ENCODE peak calls at places on chromosomes 16 and 17, in nine cellular contexts. One of them, this sample, is unnamed.
A peak's percentile ranks its signal among the peaks of the same experiment; 100 is the strongest.

GRCh38 chr17:48637323-48638260 is 11.4 kb upstream of the HOXB9 start:
- DNase-seq in esophagus squamous epithelium: no peak
- DNase-seq in ovary: no peak
- DNase-seq in NB4: no peak
- DNase-seq in K562: no peak
- DNase-seq in testis: no peak
- DNase-seq in stomach: no peak
- DNase-seq in gastrocnemius medialis: no peak
- DNase-seq in IMR-90: peak; percentile 85
- DNase-seq in this sample: peak; percentile 95

GRCh38 chr17:29590261-29590978 is 972 bp upstream of the GIT1 start:
- DNase-seq in esophagus squamous epithelium: no peak
- DNase-seq in ovary: peak; percentile 60
- DNase-seq in NB4: peak; percentile 56
- DNase-seq in K562: no peak
- DNase-seq in testis: no peak
- DNase-seq in stomach: no peak
- DNase-seq in gastrocnemius medialis: no peak
- DNase-seq in IMR-90: peak; percentile 58
- DNase-seq in this sample: peak; percentile 42

GRCh38 chr17:1462164-1463112 is 6.4 kb upstream of the CRK start:
- DNase-seq in esophagus squamous epithelium: no peak
- DNase-seq in ovary: no peak
- DNase-seq in NB4: no peak
- DNase-seq in K562: no peak
- DNase-seq in testis: no peak
- DNase-seq in stomach: peak; percentile 34
- DNase-seq in gastrocnemius medialis: peak; percentile 59
- DNase-seq in IMR-90: no peak
- DNase-seq in this sample: no peak

GRCh38 chr17:54754560-54754959 is 146.1 kb upstream of the TOM1L1 start:
- DNase-seq in esophagus squamous epithelium: no peak
- DNase-seq in ovary: no peak
- DNase-seq in NB4: peak; percentile 48
- DNase-seq in K562: peak; percentile 35
- DNase-seq in testis: peak; percentile 17
- DNase-seq in stomach: no peak
- DNase-seq in gastrocnemius medialis: no peak
- DNase-seq in IMR-90: no peak
- DNase-seq in this sample: peak; percentile 12

GRCh38 chr17:58271532-58271931 is 9.2 kb downstream of the MPO start:
- DNase-seq in esophagus squamous epithelium: no peak
- DNase-seq in ovary: no peak
- DNase-seq in NB4: no peak
- DNase-seq in K562: no peak
- DNase-seq in testis: no peak
- DNase-seq in stomach: no peak
- DNase-seq in gastrocnemius medialis: no peak
- DNase-seq in IMR-90: no peak
- DNase-seq in this sample: no peak

GRCh38 chr16:8679156-8679555 is 4.7 kb downstream of the ABAT start:
- DNase-seq in esophagus squamous epithelium: no peak
- DNase-seq in ovary: no peak
- DNase-seq in NB4: no peak
- DNase-seq in K562: no peak
- DNase-seq in testis: no peak
- DNase-seq in stomach: no peak
- DNase-seq in gastrocnemius medialis: no peak
- DNase-seq in IMR-90: no peak
- DNase-seq in this sample: no peak

GRCh38 chr16:78140818-78141466 is 41.5 kb downstream of the WWOX start:
- DNase-seq in esophagus squamous epithelium: no peak
- DNase-seq in ovary: no peak
- DNase-seq in NB4: no peak
- DNase-seq in K562: no peak
- DNase-seq in testis: no peak
- DNase-seq in stomach: no peak
- DNase-seq in gastrocnemius medialis: no peak
- DNase-seq in IMR-90: no peak
- DNase-seq in this sample: no peak

GRCh38 chr17:75826561-75827290 is 17.5 kb downstream of the UNC13D start:
- DNase-seq in esophagus squamous epithelium: no peak
- DNase-seq in ovary: no peak
- DNase-seq in NB4: peak; percentile 44
- DNase-seq in K562: no peak
- DNase-seq in testis: no peak
- DNase-seq in stomach: no peak
- DNase-seq in gastrocnemius medialis: no peak
- DNase-seq in IMR-90: no peak
- DNase-seq in this sample: no peak

GRCh38 chr16:84992700-84993075 is 18.6 kb downstream of the ZDHHC7 start:
- DNase-seq in esophagus squamous epithelium: no peak
- DNase-seq in ovary: no peak
- DNase-seq in NB4: no peak
- DNase-seq in K562: no peak
- DNase-seq in testis: no peak
- DNase-seq in stomach: no peak
- DNase-seq in gastrocnemius medialis: no peak
- DNase-seq in IMR-90: no peak
- DNase-seq in this sample: no peak

GRCh38 chr16:10684541-10685151 is 10.1 kb downstream of the TEKT5 start:
- DNase-seq in esophagus squamous epithelium: no peak
- DNase-seq in ovary: no peak
- DNase-seq in NB4: no peak
- DNase-seq in K562: no peak
- DNase-seq in testis: no peak
- DNase-seq in stomach: no peak
- DNase-seq in gastrocnemius medialis: no peak
- DNase-seq in IMR-90: no peak
- DNase-seq in this sample: no peak

GRCh38 chr16:10692470-10692869 is 2.3 kb downstream of the TEKT5 start:
- DNase-seq in esophagus squamous epithelium: no peak
- DNase-seq in ovary: no peak
- DNase-seq in NB4: no peak
- DNase-seq in K562: no peak
- DNase-seq in testis: no peak
- DNase-seq in stomach: no peak
- DNase-seq in gastrocnemius medialis: no peak
- DNase-seq in IMR-90: no peak
- DNase-seq in this sample: no peak

GRCh38 chr16:10685709-10686108 is 9.0 kb downstream of the TEKT5 start:
- DNase-seq in esophagus squamous epithelium: no peak
- DNase-seq in ovary: no peak
- DNase-seq in NB4: no peak
- DNase-seq in K562: no peak
- DNase-seq in testis: no peak
- DNase-seq in stomach: no peak
- DNase-seq in gastrocnemius medialis: no peak
- DNase-seq in IMR-90: no peak
- DNase-seq in this sample: no peak

GRCh38 chr16:10688291-10688690 is 6.4 kb downstream of the TEKT5 start:
- DNase-seq in esophagus squamous epithelium: no peak
- DNase-seq in ovary: no peak
- DNase-seq in NB4: no peak
- DNase-seq in K562: no peak
- DNase-seq in testis: no peak
- DNase-seq in stomach: peak; percentile 84
- DNase-seq in gastrocnemius medialis: no peak
- DNase-seq in IMR-90: no peak
- DNase-seq in this sample: no peak

DNA sequence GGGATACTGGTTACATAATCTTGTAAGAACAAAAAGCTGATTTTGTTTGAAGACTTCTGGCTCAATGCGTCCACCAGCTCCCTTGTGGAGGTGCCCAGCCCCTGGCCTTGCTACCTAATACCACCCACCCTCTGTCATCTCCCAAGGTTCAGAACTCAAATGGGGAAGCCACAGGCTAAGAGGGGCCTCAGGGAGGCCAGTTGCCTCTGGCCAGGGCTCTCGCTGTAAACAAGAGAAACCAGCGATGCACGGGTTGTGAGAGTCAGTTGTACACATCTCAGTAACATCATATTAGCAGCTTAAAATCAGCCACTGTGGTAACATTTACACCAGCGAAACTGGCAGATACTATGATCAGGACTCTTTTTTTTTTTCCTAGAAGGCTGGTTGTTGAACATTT is 6.0 kb downstream of the TEKT5 start:
- DNase-seq in esophagus squamous epithelium: no peak
- DNase-seq in ovary: no peak
- DNase-seq in NB4: no peak
- DNase-seq in K562: no peak
- DNase-seq in testis: no peak
- DNase-seq in stomach: no peak
- DNase-seq in gastrocnemius medialis: no peak
- DNase-seq in IMR-90: no peak
- DNase-seq in this sample: no peak
- TF ChIP-seq POLR2A in esophagus squamous epithelium: no peak
- TF ChIP-seq POLR2A in ovary: no peak
- TF ChIP-seq POLR2A in NB4: no peak
- TF ChIP-seq POLR2A in K562: no peak
- TF ChIP-seq POLR2A in testis: no peak
- TF ChIP-seq POLR2A in stomach: no peak
- TF ChIP-seq POLR2A in gastrocnemius medialis: no peak
- TF ChIP-seq POLR2A in IMR-90: no peak
- TF ChIP-seq POLR2A in this sample: no peak

DNA sequence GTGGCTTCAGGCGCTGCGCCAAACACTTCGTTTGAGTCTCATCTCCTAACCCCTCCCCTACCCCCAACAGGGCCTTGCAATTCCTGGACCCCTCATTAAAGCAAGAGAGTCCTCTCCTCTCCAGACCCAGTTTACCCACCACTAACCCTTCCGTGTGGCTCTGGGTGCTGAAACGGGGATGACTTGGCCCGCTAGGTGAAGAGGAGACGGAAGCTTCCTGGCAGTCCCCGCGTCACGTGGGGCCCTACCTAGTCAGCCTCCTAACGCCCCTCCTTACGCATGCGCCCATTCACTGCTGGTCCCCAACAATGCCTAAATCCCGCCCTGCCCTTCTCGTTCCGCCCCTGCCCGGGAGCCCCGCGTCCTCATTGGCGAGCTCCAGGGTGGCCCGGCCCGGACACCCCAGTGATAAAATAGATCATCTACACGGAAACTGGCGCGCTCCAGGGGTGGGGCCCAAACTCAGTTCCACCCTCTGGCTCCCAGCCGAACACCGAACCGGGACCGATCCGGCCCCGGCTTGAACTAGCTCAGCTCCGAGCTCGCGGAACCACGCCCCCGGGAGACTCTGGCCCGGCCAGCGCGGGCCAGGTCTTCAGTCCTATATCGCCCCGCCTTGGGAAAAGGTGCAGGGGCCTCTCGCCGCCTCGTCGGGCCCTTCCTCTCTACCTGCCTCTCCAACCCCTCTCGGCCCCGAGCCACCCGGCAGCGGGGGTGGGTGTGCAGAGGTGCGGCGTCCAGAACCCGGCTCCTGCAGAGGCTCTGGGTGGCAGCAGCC is at the start of gene SLC16A13:
- DNase-seq in esophagus squamous epithelium: peak; percentile 92
- DNase-seq in ovary: peak; percentile 89
- DNase-seq in NB4: peak; percentile 94
- DNase-seq in K562: peak; percentile 99
- DNase-seq in testis: peak; percentile 98
- DNase-seq in stomach: peak; percentile 96
- DNase-seq in gastrocnemius medialis: peak; percentile 81
- DNase-seq in IMR-90: peak; percentile 94
- DNase-seq in this sample: peak; percentile 99
- TF ChIP-seq POLR2A in esophagus squamous epithelium: peak; percentile 87
- TF ChIP-seq POLR2A in ovary: no peak
- TF ChIP-seq POLR2A in NB4: peak; percentile 85
- TF ChIP-seq POLR2A in K562: peak; percentile 94
- TF ChIP-seq POLR2A in testis: no peak
- TF ChIP-seq POLR2A in stomach: no peak
- TF ChIP-seq POLR2A in gastrocnemius medialis: peak; percentile 70
- TF ChIP-seq POLR2A in IMR-90: peak; percentile 70
- TF ChIP-seq POLR2A in this sample: peak; percentile 75

DNA sequence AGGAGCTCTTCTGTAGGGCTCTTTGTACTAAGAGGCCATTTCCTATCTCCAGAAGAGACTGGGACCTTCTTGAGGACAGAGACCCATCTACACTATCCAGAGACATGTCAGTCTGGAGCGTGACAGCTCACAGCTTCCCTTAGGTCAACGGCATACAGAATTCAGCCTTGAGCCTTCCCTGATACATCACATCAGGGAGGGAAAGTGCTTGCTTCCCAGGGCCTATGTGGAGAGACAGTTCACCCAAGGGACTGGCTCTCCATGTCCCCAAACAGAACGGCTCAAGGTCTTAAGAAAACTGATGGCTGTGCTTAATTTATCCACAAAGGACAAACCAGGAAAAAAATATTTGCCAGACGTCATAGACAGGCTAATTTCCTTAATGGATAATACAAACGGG is 7.7 kb downstream of the CENPV start:
- DNase-seq in esophagus squamous epithelium: no peak
- DNase-seq in ovary: no peak
- DNase-seq in NB4: no peak
- DNase-seq in K562: no peak
- DNase-seq in testis: no peak
- DNase-seq in stomach: no peak
- DNase-seq in gastrocnemius medialis: no peak
- DNase-seq in IMR-90: no peak
- DNase-seq in this sample: no peak
- TF ChIP-seq POLR2A in esophagus squamous epithelium: no peak
- TF ChIP-seq POLR2A in ovary: no peak
- TF ChIP-seq POLR2A in NB4: no peak
- TF ChIP-seq POLR2A in K562: no peak
- TF ChIP-seq POLR2A in testis: no peak
- TF ChIP-seq POLR2A in stomach: no peak
- TF ChIP-seq POLR2A in gastrocnemius medialis: no peak
- TF ChIP-seq POLR2A in IMR-90: no peak
- TF ChIP-seq POLR2A in this sample: no peak

DNA sequence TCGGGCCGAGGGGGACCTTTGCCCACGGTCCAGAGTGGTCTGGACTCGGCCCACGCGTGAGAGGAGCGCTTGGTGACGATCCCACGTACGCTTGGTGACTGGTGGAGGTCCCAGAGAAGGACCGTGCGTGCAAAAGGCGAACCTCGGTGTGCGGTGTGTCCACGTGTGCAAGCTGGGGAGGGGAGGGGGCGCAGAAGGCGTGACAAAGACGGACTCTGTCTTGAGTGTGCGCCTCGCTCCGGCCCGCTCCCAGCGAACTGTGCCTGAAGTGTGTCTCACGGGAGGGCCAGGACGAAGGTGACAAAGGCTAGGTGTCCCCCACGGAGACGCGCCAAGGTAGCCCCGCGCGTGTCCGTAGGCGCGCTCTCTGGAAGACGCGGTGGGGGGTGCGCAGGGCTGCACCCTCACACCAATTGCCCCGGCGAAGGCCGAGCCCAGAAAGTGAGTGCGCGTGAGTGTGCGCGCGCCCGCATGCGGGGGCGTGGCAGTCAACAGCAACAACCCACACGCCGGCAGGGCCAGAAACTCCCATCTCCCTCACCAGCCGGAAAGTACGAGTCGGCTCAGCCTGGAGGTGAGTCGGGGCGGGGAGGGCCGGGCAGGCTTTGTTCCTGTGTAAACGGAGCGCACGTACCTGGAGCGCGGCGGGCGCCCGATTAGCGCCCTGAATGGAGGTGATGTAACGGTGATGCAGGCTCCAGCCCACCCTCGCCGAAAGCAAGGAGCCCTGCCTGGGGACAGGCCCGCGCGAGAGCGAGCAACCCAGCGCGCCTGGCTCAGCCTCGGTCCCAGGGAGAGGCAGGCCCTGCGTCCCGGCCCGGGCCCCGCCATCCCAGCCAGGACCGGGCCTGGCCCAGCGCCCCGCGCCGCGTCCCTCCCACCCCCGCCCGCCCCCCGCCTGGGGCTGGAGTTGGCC is at the start of gene GPRC5C:
- DNase-seq in esophagus squamous epithelium: no peak
- DNase-seq in ovary: peak; percentile 94
- DNase-seq in NB4: peak; percentile 80
- DNase-seq in K562: peak; percentile 58
- DNase-seq in testis: peak; percentile 86
- DNase-seq in stomach: peak; percentile 95
- DNase-seq in gastrocnemius medialis: peak; percentile 89
- DNase-seq in IMR-90: no peak
- DNase-seq in this sample: no peak
- TF ChIP-seq POLR2A in esophagus squamous epithelium: peak; percentile 69
- TF ChIP-seq POLR2A in ovary: peak; percentile 64
- TF ChIP-seq POLR2A in NB4: no peak
- TF ChIP-seq POLR2A in K562: no peak
- TF ChIP-seq POLR2A in testis: no peak
- TF ChIP-seq POLR2A in stomach: no peak
- TF ChIP-seq POLR2A in gastrocnemius medialis: peak; percentile 94
- TF ChIP-seq POLR2A in IMR-90: no peak
- TF ChIP-seq POLR2A in this sample: no peak

This sample was measured in H54.